ENCODE peak calls at places on chromosomes 5 and 9, in four cellular contexts. B is tibial nerve, A is A549, I is suprapubic skin. Y is an unnamed sample.

GRCh38 chr5:1387059-1387755 is 42.3 kb upstream of the CLPTM1L start:
- DNase-seq in B (no peak), A (no peak), I (no peak), Y (no peak)

GRCh38 chr5:63131618-63132285 is 553.1 kb downstream of the LRRC70 start:
- DNase-seq in A (peak; percentile 3), B (no peak), I (no peak), Y (no peak)

GRCh38 chr5:10192309-10192708 is 57.4 kb downstream of the ATPSCKMT start:
- DNase-seq in I (no peak), B (no peak), A (no peak), Y (no peak)

GRCh38 chr5:39024005-39024404 is 50.2 kb downstream of the RICTOR start:
- DNase-seq in A (no peak), I (no peak), B (no peak), Y (no peak)

GRCh38 chr5:172150514-172151425 is 37.3 kb downstream of the STK10 start:
- DNase-seq in I (peak; percentile 81), B (peak; percentile 44), A (no peak), Y (no peak)

GRCh38 chr9:7799934-7800285 is 332 bp upstream of the DMAC1 start:
- DNase-seq in A (no peak), I (no peak), B (no peak), Y (no peak)

GRCh38 chr9:121310571-121310970 is 42.6 kb downstream of the GSN start:
- DNase-seq in A (no peak), B (no peak), I (no peak), Y (no peak)

GRCh38 chr5:178757410-178757809 is 27.0 kb upstream of the ZNF354A start:
- DNase-seq in I (no peak), A (no peak), B (no peak), Y (no peak)

GRCh38 chr5:160260006-160260775 is 30.9 kb downstream of the FABP6 start:
- DNase-seq in B (no peak), I (no peak), A (no peak), Y (no peak)

GRCh38 chr5:80608730-80609129 is 38.6 kb upstream of the ANKRD34B start:
- DNase-seq in A (no peak), I (no peak), B (no peak), Y (no peak)

GRCh38 chr9:135820661-135821060 is 86.7 kb downstream of the CAMSAP1 start:
- DNase-seq in I (no peak), B (no peak), A (no peak), Y (no peak)

GRCh38 chr9:6426117-6426516 is 13.1 kb downstream of the UHRF2 start:
- DNase-seq in I (no peak), A (no peak), B (no peak), Y (no peak)

GRCh38 chr5:94467560-94468504 is 150.6 kb downstream of the KIAA0825 start:
- DNase-seq in A (no peak), I (no peak), B (no peak), Y (no peak)

GRCh38 chr9:134367796-134368490 is 41.7 kb downstream of the RXRA start:
- DNase-seq in A (no peak), B (no peak), I (no peak), Y (no peak)

DNA sequence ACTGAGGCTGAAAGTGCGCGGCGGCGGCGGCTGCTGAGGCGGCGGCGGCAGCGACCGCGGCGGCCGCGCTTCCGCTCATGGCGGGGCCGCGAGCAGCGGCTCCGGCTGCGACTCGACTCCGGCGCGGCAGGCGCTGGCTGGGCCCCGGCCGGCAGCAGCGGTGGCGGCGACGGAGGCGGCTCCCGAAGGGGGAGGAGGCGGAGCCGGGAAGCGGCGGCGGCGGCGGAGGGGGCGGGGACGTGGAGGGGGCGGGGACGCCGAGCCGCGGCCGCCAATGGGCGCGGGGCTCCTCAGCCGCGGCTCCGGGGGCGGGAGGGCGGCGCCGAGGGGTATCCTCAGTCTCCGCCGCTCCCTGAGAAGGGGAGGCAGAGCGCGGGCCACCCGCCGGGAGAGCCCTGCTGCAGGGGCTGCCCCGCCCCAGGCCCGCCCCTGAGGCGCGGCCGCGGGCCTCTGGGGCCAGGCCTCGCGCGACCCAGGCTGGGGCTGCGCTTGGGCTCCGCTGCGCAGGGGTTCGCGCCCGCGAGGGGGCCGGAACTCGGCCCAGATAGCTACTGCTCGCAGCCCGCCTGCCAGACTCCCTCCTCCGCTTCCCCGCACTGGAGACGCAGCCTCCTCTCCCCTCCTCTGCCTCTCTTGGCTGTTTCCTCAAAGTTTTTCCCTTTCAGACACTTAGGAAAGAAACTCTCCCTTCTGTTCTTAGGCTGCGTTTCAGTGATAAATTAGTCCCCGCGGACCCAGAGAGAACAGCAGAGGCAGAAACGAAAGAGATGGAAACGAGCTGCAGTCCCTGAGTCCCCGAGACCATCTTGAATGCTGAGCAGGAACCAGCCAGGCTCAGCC is 85.0 kb upstream of the MELK start:
- DNase-seq in A (peak; percentile 87), B (peak; percentile 66), I (peak; percentile 90), Y (peak; percentile 92)
- TF ChIP-seq POLR2A in A (peak; percentile 75), B (peak; percentile 78), I (peak; percentile 71), Y (no peak)

GRCh38 chr5:96297867-96298266 is 135.2 kb downstream of the PCSK1 start:
- DNase-seq in B (no peak), A (peak; percentile 51), I (no peak), Y (no peak)
- TF ChIP-seq EP300 in B (peak; percentile 56), A (peak; percentile 57), I (no peak), Y (no peak)

GRCh38 chr9:124355941-124356744 is 59.1 kb downstream of the PSMB7 start:
- DNase-seq in I (no peak), A (no peak), B (no peak), Y (no peak)

GRCh38 chr9:124355032-124355940 is 60.0 kb downstream of the PSMB7 start:
- DNase-seq in A (no peak), B (no peak), I (no peak), Y (no peak)

GRCh38 chr9:124353166-124353768 is 62.0 kb downstream of the PSMB7 start:
- DNase-seq in A (no peak), I (no peak), B (no peak), Y (no peak)

GRCh38 chr9:124353811-124354274 is 61.4 kb downstream of the PSMB7 start:
- DNase-seq in B (no peak), I (no peak), A (peak; percentile 33), Y (no peak)

DNA sequence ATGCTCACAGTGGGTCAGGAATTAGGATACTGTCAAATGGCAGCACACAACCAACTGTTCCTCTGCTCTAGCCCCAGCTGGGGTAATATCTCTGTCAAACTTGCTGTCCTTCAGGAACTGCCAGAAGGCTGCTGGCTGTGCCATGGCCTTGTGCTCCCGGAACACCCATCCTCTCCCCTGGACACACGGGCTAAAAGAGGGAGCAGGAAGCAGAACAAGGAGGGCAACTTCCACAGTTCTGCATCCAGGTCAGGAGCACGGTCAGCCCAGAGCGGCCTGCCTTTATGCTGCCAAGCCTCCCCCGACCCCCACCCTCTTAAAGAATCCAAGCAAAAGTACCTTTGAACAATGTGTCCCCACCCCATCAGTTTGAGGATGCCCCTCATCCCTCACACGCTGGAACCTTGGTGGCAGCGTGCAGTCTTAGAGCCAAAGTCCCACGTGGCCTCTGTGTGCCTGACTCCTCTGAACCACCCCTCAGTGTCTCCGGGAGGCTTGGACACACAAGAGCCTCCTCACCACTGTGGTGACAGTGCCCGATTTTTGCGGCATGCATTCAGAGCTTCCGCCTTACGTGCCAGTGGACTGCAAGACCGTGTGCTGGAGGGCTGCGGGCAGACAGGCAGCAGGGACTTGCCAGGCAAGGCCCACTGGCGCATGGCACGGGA is 60.7 kb downstream of the PSMB7 start:
- DNase-seq in B (no peak), I (no peak), A (no peak), Y (no peak)
- TF ChIP-seq POLR2A in B (no peak), I (no peak), A (no peak), Y (no peak)

DNA sequence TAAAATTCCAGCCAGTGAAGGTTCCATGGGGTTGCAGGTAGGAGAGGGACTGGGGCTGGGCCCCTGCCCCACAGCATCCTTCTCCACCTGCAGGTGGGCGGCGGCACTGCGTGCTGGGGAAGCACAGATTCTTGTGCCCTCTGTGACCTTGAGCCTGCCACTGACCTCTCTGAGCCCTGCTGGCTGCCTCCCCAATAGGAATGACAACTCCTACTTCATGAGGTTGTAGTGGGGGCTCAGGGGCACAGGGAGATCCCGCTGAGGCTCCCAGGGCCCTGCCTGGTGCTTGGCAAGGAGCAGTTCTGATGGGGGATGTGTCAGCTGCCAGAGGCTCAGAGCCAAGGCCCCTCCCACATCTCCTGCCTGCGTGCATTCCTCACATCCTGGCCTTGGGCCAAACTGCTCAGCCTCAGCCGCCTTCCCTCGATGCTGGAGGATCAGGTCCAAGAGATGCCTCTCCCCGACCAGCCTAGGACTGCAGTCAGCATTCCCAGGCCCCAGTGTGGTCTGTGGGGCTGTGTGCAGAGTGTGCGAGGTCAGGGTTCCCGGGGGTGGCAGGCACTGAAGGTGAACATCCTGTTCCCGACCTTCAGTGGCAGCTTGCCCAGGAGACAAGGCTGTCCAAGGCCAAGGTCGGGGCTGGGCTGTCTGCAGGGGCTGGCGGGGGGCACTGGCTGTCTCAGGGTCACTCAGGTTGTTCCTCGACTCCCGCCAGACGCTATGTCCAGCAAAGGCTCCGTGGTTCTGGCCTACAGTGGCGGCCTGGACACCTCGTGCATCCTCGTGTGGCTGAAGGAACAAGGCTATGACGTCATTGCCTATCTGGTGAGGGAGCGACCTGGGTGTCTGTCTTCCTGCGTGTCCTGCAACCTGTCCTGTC is 7.0 kb downstream of the ASS1 start:
- DNase-seq in I (no peak), A (peak; percentile 70), B (peak; percentile 69), Y (no peak)
- TF ChIP-seq EP300 in I (no peak), A (no peak), B (peak; percentile 48), Y (no peak)

GRCh38 chr9:94644543-94644942 is 5.2 kb upstream of the FBP1 start:
- DNase-seq in B (no peak), I (no peak), A (no peak), Y (no peak)
- TF ChIP-seq POLR2A in B (no peak), I (no peak), A (no peak), Y (no peak)

DNA sequence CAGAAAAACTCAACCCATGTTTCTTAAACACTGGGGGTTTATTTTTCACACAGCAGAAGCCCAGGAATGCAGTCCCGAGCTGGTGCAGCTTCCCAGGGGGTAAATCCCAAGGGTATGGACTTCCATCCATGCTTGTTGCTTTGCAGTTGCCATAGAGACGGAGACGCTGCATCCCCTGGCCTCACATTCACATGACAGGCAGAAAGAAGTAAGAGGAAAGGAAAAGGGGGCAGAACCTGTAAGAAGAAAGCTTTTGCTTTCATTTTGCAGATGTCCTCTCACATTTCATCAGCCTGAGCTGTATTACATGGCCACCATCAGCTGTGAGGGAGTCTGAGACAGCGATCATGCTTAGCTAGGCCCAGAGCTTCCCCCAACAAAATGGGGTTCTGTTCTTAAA is 321.0 kb downstream of the AGTPBP1 start:
- DNase-seq in I (no peak), B (no peak), A (no peak), Y (no peak)
- TF ChIP-seq EP300 in I (no peak), B (no peak), A (no peak), Y (no peak)

GRCh38 chr9:128180001-128180400 is 11.4 kb downstream of the CIZ1 start:
- DNase-seq in B (no peak), A (no peak), I (no peak), Y (no peak)
- TF ChIP-seq POLR2A in B (no peak), A (no peak), I (no peak), Y (no peak)

GRCh38 chr5:168706655-168707069 is 127.5 kb upstream of the PANK3 start:
- DNase-seq in B (no peak), I (peak; percentile 59), A (peak; percentile 49), Y (no peak)
- TF ChIP-seq EP300 in B (no peak), I (no peak), A (no peak), Y (no peak)